ENCODE peak calls at places on chromosomes 13 and 19, in four cellular contexts. X is ovary, K is body of pancreas, M is ascending aorta. U is an unnamed sample.
A peak's percentile ranks its signal among the peaks of the same experiment; 100 is the strongest.

GRCh38 chr13:36533806-36534205 is 101.5 kb downstream of the CCNA1 start:
- DNase-seq in X (no peak), K (no peak), M (no peak), U (no peak)

GRCh38 chr19:5103061-5103701 is 134.3 kb downstream of the KDM4B start:
- DNase-seq in X (no peak), K (peak; percentile 93), M (no peak), U (peak; percentile 47)

GRCh38 chr13:20366056-20366455 is 133.9 kb upstream of the GJB6 start:
- DNase-seq in X (no peak), K (no peak), M (no peak), U (no peak)

GRCh38 chr19:1102407-1103106 is 1.2 kb upstream of the GPX4 start:
- DNase-seq in X (peak; percentile 66), K (no peak), M (peak; percentile 65), U (no peak)

GRCh38 chr19:43639507-43640423 is at the start of gene CADM4:
- DNase-seq in X (peak; percentile 50), K (peak; percentile 48), M (no peak), U (no peak)

GRCh38 chr19:58182577-58182988 is 278 bp upstream of the ZNF274 start:
- DNase-seq in X (peak; percentile 92), K (no peak), M (no peak), U (no peak)

GRCh38 chr19:43809762-43810696 is 7.8 kb upstream of the LYPD5 start:
- DNase-seq in X (no peak), K (no peak), M (no peak), U (no peak)

GRCh38 chr13:27194209-27194608 is 22.6 kb upstream of the USP12 start:
- DNase-seq in X (no peak), K (no peak), M (no peak), U (no peak)

GRCh38 chr19:4061178-4061682 is 5.5 kb downstream of the ZBTB7A start:
- DNase-seq in X (peak; percentile 78), K (peak; percentile 90), M (peak; percentile 58), U (peak; percentile 65)

GRCh38 chr19:41521860-41522555 is 54.0 kb upstream of the CEACAM21 start:
- DNase-seq in X (no peak), K (no peak), M (no peak), U (no peak)

GRCh38 chr13:113989585-113990300 is 15.9 kb upstream of the C13orf46 start:
- DNase-seq in X (peak; percentile 9), K (no peak), M (no peak), U (no peak)

GRCh38 chr19:2691951-2692350 is 10.5 kb downstream of the GNG7 start:
- DNase-seq in X (no peak), K (no peak), M (no peak), U (peak; percentile 85)

GRCh38 chr13:58573742-58574141 is 942.2 kb downstream of the PCDH17 start:
- DNase-seq in X (no peak), K (no peak), M (no peak), U (no peak)

GRCh38 chr13:114022309-114022669 is 48.4 kb upstream of the C13orf46 start:
- DNase-seq in X (no peak), K (no peak), M (no peak), U (no peak)

GRCh38 chr19:10946964-10947657 is 13.7 kb upstream of the SMARCA4 start:
- DNase-seq in X (no peak), K (no peak), M (no peak), U (no peak)

GRCh38 chr13:76912476-76912875 is 26.3 kb upstream of the KCTD12 start:
- DNase-seq in X (no peak), K (no peak), M (no peak), U (no peak)

GRCh38 chr19:30046522-30046921 is 104.5 kb downstream of the URI1 start:
- DNase-seq in X (no peak), K (no peak), M (no peak), U (no peak)

GRCh38 chr19:38316477-38317067 is 825 bp upstream of the YIF1B start:
- DNase-seq in X (no peak), K (no peak), M (no peak), U (no peak)

DNA sequence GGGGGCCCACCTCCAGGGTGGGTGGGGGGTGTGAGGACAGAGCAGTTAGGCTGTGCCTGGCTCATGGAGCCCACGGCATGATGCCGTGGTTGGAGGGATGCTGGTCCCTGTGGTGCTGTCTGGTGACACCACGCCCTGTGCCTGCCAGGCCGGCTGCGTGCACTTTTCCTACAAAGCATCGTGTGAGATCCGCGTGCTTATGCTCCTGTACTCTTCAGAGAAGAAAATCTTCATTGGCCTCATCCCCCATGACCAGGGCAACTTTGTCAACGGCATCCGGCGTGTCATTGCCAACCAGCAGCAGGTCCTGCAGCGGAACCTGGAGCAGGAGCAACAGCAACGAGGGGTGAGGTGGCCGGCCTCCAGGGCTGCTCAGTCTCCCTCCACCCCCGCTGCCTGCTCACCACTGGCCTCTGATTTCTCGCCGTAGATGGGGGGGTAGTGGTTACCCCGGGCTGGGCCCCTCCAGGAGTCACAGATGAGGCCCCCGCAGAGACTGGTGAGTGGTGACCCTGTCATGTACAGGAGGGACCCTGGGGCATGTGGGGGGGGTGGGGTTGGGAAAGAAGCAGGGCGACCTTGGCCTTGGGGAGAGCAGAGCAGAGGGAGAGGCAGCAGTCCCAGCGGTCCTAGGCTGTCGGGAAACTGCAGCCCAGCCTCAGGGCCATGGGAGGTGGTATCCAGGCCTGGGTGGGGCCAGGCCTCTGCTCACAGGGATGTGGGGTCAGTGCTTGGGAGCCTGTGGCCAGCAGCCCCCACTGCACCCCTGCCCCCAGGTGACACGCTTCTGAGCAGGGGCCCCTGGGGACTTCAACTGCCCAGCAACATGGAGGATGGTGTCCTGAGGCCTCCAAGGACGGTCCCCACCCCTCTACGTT is 7.3 kb downstream of the PNKP start:
- DNase-seq in X (peak; percentile 60), K (no peak), M (no peak), U (peak; percentile 54)
- H3K27ac ChIP-seq in X (peak overlapping the region; percentile 65), K (no peak overlapping the region), M (no peak overlapping the region), U (peak overlapping the region; percentile 94)

DNA sequence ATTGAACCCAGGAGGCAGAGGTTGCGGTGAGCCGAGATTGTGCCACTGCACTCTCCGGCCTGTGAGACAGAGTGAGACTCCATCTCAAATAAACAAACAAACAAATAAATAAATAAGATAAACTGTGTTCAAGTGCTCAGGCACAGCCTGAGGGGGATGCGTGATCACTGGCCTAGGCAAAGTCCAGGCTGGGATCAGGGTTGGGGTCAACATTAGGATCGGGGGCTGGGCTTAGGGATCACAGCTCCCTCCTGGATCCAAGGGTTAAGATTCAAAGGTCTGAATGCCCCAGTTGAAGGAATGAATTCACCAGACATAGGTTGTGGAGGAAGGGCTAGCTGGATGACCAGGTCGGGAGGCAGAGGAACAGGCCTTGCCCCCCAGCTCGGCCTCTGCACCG is 1.9 kb upstream of the EXOC3L2 start:
- DNase-seq in X (no peak), K (no peak), M (no peak), U (no peak)
- H3K4me1 ChIP-seq in X (peaks cover 3% of the 10 kb centered on the region), K (peaks cover 21% of the 10 kb centered on the region), M (peaks cover 11% of the 10 kb centered on the region), U (peaks cover 17% of the 10 kb centered on the region)

DNA sequence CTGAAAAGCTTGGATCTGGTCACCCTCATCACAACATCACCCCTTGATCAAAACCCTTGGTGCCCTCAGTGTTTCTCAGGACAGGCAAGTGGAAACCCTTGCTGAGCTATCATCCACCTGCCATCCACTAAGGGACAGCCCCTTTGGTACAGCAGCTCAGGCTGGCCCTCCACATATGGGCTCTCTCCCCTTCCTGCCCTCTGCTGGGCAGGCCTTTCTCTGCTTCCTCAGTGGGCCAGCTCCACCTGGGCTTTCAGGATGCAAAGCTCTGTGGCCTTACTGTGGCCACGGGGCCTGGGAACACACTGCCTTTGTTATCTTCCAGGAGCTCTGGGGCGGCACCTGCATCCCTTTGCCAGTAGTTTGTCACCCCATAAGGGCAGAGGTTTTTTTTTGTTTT is 4.9 kb downstream of the SUGP1 start:
- DNase-seq in X (no peak), K (no peak), M (no peak), U (no peak)
- H3K27ac ChIP-seq in X (no peak overlapping the region), K (no peak overlapping the region), M (no peak overlapping the region), U (no peak overlapping the region)

GRCh38 chr19:13159713-13160112 is 9.5 kb downstream of the IER2 start:
- DNase-seq in X (no peak), K (no peak), M (no peak), U (peak; percentile 45)

GRCh38 chr19:13155472-13156284 is 5.5 kb downstream of the IER2 start:
- DNase-seq in X (peak; percentile 90), K (peak; percentile 81), M (peak; percentile 40), U (peak; percentile 74)

GRCh38 chr19:13154241-13154778 is 4.1 kb downstream of the IER2 start:
- DNase-seq in X (peak; percentile 93), K (peak; percentile 88), M (peak; percentile 91), U (peak; percentile 77)

GRCh38 chr19:13154911-13155471 is 4.8 kb downstream of the IER2 start:
- DNase-seq in X (peak; percentile 87), K (peak; percentile 96), M (peak; percentile 48), U (no peak)

DNA sequence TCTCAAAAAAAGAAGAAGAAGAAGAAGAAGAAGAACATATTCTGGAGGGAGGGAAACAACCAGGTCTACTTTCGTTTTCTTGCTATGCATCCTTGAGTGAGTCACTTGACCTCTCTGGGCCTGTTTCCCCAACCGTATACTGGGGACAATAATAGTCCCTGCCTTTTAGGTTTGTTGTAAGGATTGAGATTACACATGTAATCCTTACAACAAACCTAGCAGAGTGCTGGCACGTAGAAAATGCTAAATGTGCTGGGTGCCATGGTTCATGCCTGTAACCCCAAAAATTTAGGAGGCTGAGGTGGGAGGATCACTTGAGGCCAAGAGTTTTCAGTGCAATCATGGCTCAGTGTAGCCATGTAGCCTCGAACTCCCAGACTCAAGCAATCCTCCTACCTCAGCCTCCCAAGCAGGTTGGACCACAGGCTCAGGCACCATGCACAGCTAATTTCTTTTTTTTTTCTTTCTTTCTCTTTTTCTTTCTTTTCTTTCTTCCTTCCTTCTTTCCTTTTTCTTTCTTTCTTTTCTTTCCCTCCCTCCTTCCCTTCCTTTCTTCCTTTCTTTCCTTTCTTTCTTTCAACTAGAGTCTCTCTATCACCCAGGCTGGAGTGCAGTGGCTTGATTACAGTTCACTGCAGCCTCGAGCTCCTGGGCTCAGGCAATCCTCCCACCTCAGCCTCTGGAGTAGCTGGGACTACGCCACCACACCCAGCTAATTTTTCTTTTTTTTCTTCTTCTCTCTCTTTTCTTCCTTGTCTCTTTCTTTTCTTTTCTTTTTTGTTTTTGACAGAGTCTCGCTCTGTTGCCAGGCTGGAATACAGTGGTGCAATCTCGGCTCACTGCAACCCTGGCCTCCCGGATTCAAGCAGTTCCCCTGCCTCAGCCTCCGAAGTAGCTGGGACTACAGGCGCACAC is 7.0 kb downstream of the IER2 start:
- DNase-seq in X (no peak), K (no peak), M (no peak), U (no peak)
- H3K4me1 ChIP-seq in X (peaks cover 3% of the 10 kb centered on the region), K (peaks cover 41% of the 10 kb centered on the region), M (peaks cover 8% of the 10 kb centered on the region), U (peaks cover 14% of the 10 kb centered on the region)

GRCh38 chr19:11989112-11989456 is 24.2 kb downstream of the ZNF763 start:
- DNase-seq in X (no peak), K (no peak), M (no peak), U (no peak)
- H3K27ac ChIP-seq in X (no peak overlapping the region), K (peak overlapping the region; percentile 81), M (no peak overlapping the region), U (no peak overlapping the region)